ENCODE peak calls at places on chromosomes 6 and 20, in five cellular contexts. One of them, this sample, is unnamed.

GRCh38 chr6:37011656-37012378 is 6.4 kb downstream of the FGD2 start:
- DNase-seq in K562: no peak
- DNase-seq in GM12878: no peak
- DNase-seq in HepG2: no peak
- DNase-seq in H1: no peak
- DNase-seq in this sample: no peak

GRCh38 chr6:85006362-85006761 is 242.0 kb upstream of the TBX18 start:
- DNase-seq in K562: no peak
- DNase-seq in GM12878: no peak
- DNase-seq in HepG2: no peak
- DNase-seq in H1: no peak
- DNase-seq in this sample: no peak

GRCh38 chr20:44494681-44495080 is 19.0 kb downstream of the TTPAL start:
- DNase-seq in K562: no peak
- DNase-seq in GM12878: no peak
- DNase-seq in HepG2: no peak
- DNase-seq in H1: no peak
- DNase-seq in this sample: no peak

GRCh38 chr6:33927112-33927511 is 123.3 kb upstream of the MLN start:
- DNase-seq in K562: no peak
- DNase-seq in GM12878: no peak
- DNase-seq in HepG2: no peak
- DNase-seq in H1: no peak
- DNase-seq in this sample: no peak

GRCh38 chr6:157264701-157265100 is 58.6 kb downstream of the TMEM242 start:
- DNase-seq in K562: no peak
- DNase-seq in GM12878: no peak
- DNase-seq in HepG2: no peak
- DNase-seq in H1: no peak
- DNase-seq in this sample: no peak

GRCh38 chr6:6006428-6007310 is at the start of gene NRN1:
- DNase-seq in K562: no peak
- DNase-seq in GM12878: no peak
- DNase-seq in HepG2: no peak
- DNase-seq in H1: no peak
- DNase-seq in this sample: no peak

GRCh38 chr20:45905505-45906079 is 6.4 kb downstream of the PLTP start:
- DNase-seq in K562: no peak
- DNase-seq in GM12878: no peak
- DNase-seq in HepG2: peak
- DNase-seq in H1: no peak
- DNase-seq in this sample: no peak

GRCh38 chr20:62728028-62728780 is 19.6 kb downstream of the NTSR1 start:
- DNase-seq in K562: no peak
- DNase-seq in GM12878: no peak
- DNase-seq in HepG2: no peak
- DNase-seq in H1: no peak
- DNase-seq in this sample: no peak

GRCh38 chr20:3631534-3631933 is 31.7 kb downstream of the GFRA4 start:
- DNase-seq in K562: no peak
- DNase-seq in GM12878: no peak
- DNase-seq in HepG2: no peak
- DNase-seq in H1: no peak
- DNase-seq in this sample: no peak

GRCh38 chr20:63112491-63113219 is 103.3 kb downstream of the YTHDF1 start:
- DNase-seq in K562: no peak
- DNase-seq in GM12878: no peak
- DNase-seq in HepG2: no peak
- DNase-seq in H1: no peak
- DNase-seq in this sample: no peak

GRCh38 chr6:110357696-110358535 is at the start of gene METTL24:
- DNase-seq in K562: no peak
- DNase-seq in GM12878: no peak
- DNase-seq in HepG2: no peak
- DNase-seq in H1: no peak
- DNase-seq in this sample: peak

GRCh38 chr6:122214605-122215318 is 184.7 kb upstream of the HSF2 start:
- DNase-seq in K562: no peak
- DNase-seq in GM12878: no peak
- DNase-seq in HepG2: no peak
- DNase-seq in H1: no peak
- DNase-seq in this sample: no peak

GRCh38 chr6:122610690-122611455 is 668 bp downstream of the PKIB start:
- DNase-seq in K562: no peak
- DNase-seq in GM12878: no peak
- DNase-seq in HepG2: peak
- DNase-seq in H1: peak
- DNase-seq in this sample: peak

GRCh38 chr6:158666637-158667359 is 16.9 kb downstream of the SYTL3 start:
- DNase-seq in K562: no peak
- DNase-seq in GM12878: no peak
- DNase-seq in HepG2: no peak
- DNase-seq in H1: no peak
- DNase-seq in this sample: no peak

GRCh38 chr6:82138075-82138791 is 109.3 kb downstream of the IBTK start:
- DNase-seq in K562: no peak
- DNase-seq in GM12878: no peak
- DNase-seq in HepG2: no peak
- DNase-seq in H1: no peak
- DNase-seq in this sample: no peak

GRCh38 chr6:141726158-141726557 is 406.6 kb upstream of the GJE1 start:
- DNase-seq in K562: no peak
- DNase-seq in GM12878: no peak
- DNase-seq in HepG2: no peak
- DNase-seq in H1: no peak
- DNase-seq in this sample: no peak

GRCh38 chr6:114366899-114367298 is 24.1 kb upstream of the HS3ST5 start:
- DNase-seq in K562: no peak
- DNase-seq in GM12878: no peak
- DNase-seq in HepG2: no peak
- DNase-seq in H1: no peak
- DNase-seq in this sample: no peak

GRCh38 chr6:86723729-86724128 is 213.6 kb upstream of the HTR1E start:
- DNase-seq in K562: no peak
- DNase-seq in GM12878: no peak
- DNase-seq in HepG2: no peak
- DNase-seq in H1: no peak
- DNase-seq in this sample: no peak

GRCh38 chr6:169171951-169172350 is 81.7 kb downstream of the THBS2 start:
- DNase-seq in K562: no peak
- DNase-seq in GM12878: no peak
- DNase-seq in HepG2: no peak
- DNase-seq in H1: no peak
- DNase-seq in this sample: no peak

GRCh38 chr20:49803418-49803817 is 9.2 kb upstream of the SLC9A8 start:
- DNase-seq in K562: no peak
- DNase-seq in GM12878: no peak
- DNase-seq in HepG2: no peak
- DNase-seq in H1: no peak
- DNase-seq in this sample: no peak

GRCh38 chr20:46573788-46574581 is 23.5 kb upstream of the OCSTAMP start:
- DNase-seq in K562: peak
- DNase-seq in GM12878: no peak
- DNase-seq in HepG2: no peak
- DNase-seq in H1: no peak
- DNase-seq in this sample: no peak

GRCh38 chr20:44695295-44696230 is 19.6 kb upstream of the CCN5 start:
- DNase-seq in K562: no peak
- DNase-seq in GM12878: no peak
- DNase-seq in HepG2: no peak
- DNase-seq in H1: no peak
- DNase-seq in this sample: no peak

GRCh38 chr6:44060622-44061374 is 66.5 kb downstream of the MRPL14 start:
- DNase-seq in K562: no peak
- DNase-seq in GM12878: no peak
- DNase-seq in HepG2: no peak
- DNase-seq in H1: no peak
- DNase-seq in this sample: no peak

GRCh38 chr6:113184291-113184690 is 672.9 kb upstream of the MARCKS start:
- DNase-seq in K562: no peak
- DNase-seq in GM12878: no peak
- DNase-seq in HepG2: no peak
- DNase-seq in H1: no peak
- DNase-seq in this sample: no peak

GRCh38 chr6:16251706-16252105 is 13.3 kb downstream of the GMPR start:
- DNase-seq in K562: no peak
- DNase-seq in GM12878: no peak
- DNase-seq in HepG2: no peak
- DNase-seq in H1: no peak
- DNase-seq in this sample: no peak

GRCh38 chr6:31180500-31180899 is 10.0 kb upstream of the POU5F1 start:
- DNase-seq in K562: peak
- DNase-seq in GM12878: no peak
- DNase-seq in HepG2: no peak
- DNase-seq in H1: no peak
- DNase-seq in this sample: peak
- TF ChIP-seq ATF2 in K562: no peak
- TF ChIP-seq ATF2 in GM12878: no peak
- TF ChIP-seq ATF2 in HepG2: no peak
- TF ChIP-seq ATF2 in H1: no peak
- TF ChIP-seq ATF2 in this sample: no peak

GRCh38 chr6:142822882-142823578 is 121.9 kb downstream of the HIVEP2 start:
- DNase-seq in K562: peak
- DNase-seq in GM12878: no peak
- DNase-seq in HepG2: no peak
- DNase-seq in H1: peak
- DNase-seq in this sample: peak
- TF ChIP-seq CTCF in K562: peak
- TF ChIP-seq CTCF in GM12878: peak
- TF ChIP-seq CTCF in HepG2: peak
- TF ChIP-seq CTCF in H1: peak
- TF ChIP-seq CTCF in this sample: peak

GRCh38 chr6:15148356-15149058 is 97.4 kb upstream of the JARID2 start:
- DNase-seq in K562: no peak
- DNase-seq in GM12878: no peak
- DNase-seq in HepG2: peak
- DNase-seq in H1: no peak
- DNase-seq in this sample: no peak
- TF ChIP-seq USF2 in K562: no peak
- TF ChIP-seq USF2 in GM12878: no peak
- TF ChIP-seq USF2 in HepG2: no peak
- TF ChIP-seq USF2 in H1: no peak
- TF ChIP-seq USF2 in this sample: no peak

DNA sequence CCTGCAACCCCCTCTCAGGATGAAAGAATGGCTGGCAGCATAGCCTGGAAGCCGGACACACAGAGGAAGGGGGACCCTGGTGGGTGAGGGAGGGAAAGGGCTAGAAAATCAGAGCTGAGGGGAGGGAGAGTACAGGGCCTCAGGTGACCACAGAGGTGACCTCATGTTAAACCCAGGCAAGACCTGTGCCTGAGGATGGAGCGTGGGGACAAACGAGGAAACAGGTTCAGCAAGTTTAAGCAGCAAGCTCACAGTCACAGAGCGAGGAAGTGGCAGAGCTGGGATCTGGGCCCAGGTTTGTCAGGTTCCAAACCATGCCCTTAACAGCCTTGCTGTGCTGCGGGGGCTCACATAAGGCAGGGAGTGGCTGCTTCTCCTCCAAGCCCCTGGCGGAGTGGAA is 4.0 kb upstream of the BPI start:
- DNase-seq in K562: no peak
- DNase-seq in GM12878: no peak
- DNase-seq in HepG2: no peak
- DNase-seq in H1: no peak
- DNase-seq in this sample: no peak
- TF ChIP-seq ATF2 in K562: no peak
- TF ChIP-seq ATF2 in GM12878: no peak
- TF ChIP-seq ATF2 in HepG2: no peak
- TF ChIP-seq ATF2 in H1: no peak
- TF ChIP-seq ATF2 in this sample: no peak

DNA sequence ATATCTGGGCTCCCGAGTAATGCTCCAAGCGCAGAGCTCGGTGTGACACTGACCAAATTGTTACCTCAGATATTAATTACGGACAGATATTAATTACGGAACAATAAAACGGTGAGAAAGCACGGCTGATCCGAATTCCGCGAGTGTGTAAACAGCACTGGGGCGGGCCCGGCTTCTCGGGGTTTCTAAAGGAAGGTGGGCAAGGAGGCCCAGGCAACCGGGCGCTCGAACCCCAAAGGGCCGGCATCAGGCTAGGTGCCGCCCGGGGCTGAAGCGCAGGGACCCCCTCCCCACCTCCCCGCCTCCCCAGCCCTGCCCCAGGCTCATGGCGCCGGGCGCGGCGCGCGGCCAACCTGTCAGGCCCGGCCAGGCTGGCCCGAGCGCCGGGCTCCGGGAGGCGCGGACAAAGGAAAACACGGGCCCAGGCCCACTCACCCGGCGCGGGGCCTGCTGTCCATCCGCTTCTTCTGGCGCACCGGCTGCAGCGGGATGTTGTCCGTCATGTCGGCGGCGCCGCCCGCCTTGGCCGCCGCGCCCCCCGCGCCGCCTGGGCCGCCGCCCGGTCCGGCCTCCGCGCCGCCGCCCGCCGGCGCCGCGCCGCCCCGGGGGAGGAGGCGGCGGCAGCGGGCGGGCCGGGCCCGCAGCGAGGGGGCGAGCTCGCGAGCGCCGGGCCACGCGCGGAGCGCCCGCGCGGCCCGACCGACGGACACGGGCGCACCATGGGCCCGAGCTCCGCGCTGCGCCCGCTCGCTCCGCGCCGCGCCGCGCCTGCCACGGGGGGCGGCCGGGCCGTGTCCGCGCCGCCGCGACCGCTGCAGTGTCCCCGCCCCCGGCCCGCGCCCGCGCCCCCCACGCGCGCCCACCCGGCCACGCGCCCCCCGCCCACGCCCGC is at the start of gene ATP9A:
- DNase-seq in K562: no peak
- DNase-seq in GM12878: no peak
- DNase-seq in HepG2: no peak
- DNase-seq in H1: no peak
- DNase-seq in this sample: peak
- TF ChIP-seq CTCF in K562: no peak
- TF ChIP-seq CTCF in GM12878: no peak
- TF ChIP-seq CTCF in HepG2: no peak
- TF ChIP-seq CTCF in H1: no peak
- TF ChIP-seq CTCF in this sample: no peak

GRCh38 chr20:31573555-31574295 is 31.4 kb upstream of the ID1 start:
- DNase-seq in K562: no peak
- DNase-seq in GM12878: no peak
- DNase-seq in HepG2: peak
- DNase-seq in H1: no peak
- DNase-seq in this sample: no peak
- TF ChIP-seq USF2 in K562: no peak
- TF ChIP-seq USF2 in GM12878: no peak
- TF ChIP-seq USF2 in HepG2: peak
- TF ChIP-seq USF2 in H1: no peak
- TF ChIP-seq USF2 in this sample: no peak

DNA sequence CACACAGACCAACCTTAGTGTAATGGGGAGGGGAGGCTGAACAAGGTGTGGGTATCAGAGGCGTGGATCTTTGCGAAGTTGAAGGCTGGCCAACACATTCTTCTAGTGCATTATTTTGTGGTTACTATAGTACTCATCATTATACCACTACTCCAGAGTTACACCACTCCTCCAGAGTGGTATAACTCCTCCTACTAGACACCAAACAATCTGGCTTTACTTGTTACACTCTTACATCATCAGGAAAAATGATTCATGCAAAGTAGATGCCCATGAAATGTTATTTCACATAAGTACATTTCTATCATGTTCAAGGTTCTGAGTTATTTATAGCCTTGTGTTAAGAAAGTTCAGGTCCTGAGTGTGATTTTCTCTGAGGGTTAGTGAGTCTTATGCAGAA is 443.1 kb upstream of the OPRM1 start:
- DNase-seq in K562: no peak
- DNase-seq in GM12878: no peak
- DNase-seq in HepG2: no peak
- DNase-seq in H1: no peak
- DNase-seq in this sample: no peak
- TF ChIP-seq ATF2 in K562: no peak
- TF ChIP-seq ATF2 in GM12878: no peak
- TF ChIP-seq ATF2 in HepG2: no peak
- TF ChIP-seq ATF2 in H1: no peak
- TF ChIP-seq ATF2 in this sample: no peak